ENCODE peak calls at places on chromosomes 16 and 17, in eight cellular contexts. One of them, this sample, is unnamed.

GRCh38 chr16:70704586-70704985 is 18.7 kb upstream of the MTSS2 start:
- DNase-seq in stimulated activated CD4-positive, alpha-beta T cell treated with anti-CD3 and anti-CD28 coated beads, Interleukin-15, amount 100 ng/mL, for 1 hour: no peak
- DNase-seq in RWPE1: no peak
- DNase-seq in aorta: no peak
- DNase-seq in tibial artery: peak; percentile 78
- DNase-seq in C1 segment of cervical spinal cord: no peak
- DNase-seq in myocyte: peak; percentile 65
- DNase-seq in activated T-helper 9 cell treated with anti-CD3 and anti-CD28 coated beads, Interleukin-2, amount 50 U/mL, for 16 hours: no peak
- DNase-seq in this sample: no peak

GRCh38 chr17:61335845-61336655 is 63.6 kb upstream of the TBX2 start:
- DNase-seq in stimulated activated CD4-positive, alpha-beta T cell treated with anti-CD3 and anti-CD28 coated beads, Interleukin-15, amount 100 ng/mL, for 1 hour: no peak
- DNase-seq in RWPE1: no peak
- DNase-seq in aorta: no peak
- DNase-seq in tibial artery: no peak
- DNase-seq in C1 segment of cervical spinal cord: no peak
- DNase-seq in myocyte: no peak
- DNase-seq in activated T-helper 9 cell treated with anti-CD3 and anti-CD28 coated beads, Interleukin-2, amount 50 U/mL, for 16 hours: no peak
- DNase-seq in this sample: no peak

GRCh38 chr17:82005701-82006348 is 16.9 kb downstream of the CENPX start:
- DNase-seq in stimulated activated CD4-positive, alpha-beta T cell treated with anti-CD3 and anti-CD28 coated beads, Interleukin-15, amount 100 ng/mL, for 1 hour: no peak
- DNase-seq in RWPE1: no peak
- DNase-seq in aorta: no peak
- DNase-seq in tibial artery: no peak
- DNase-seq in C1 segment of cervical spinal cord: no peak
- DNase-seq in myocyte: no peak
- DNase-seq in activated T-helper 9 cell treated with anti-CD3 and anti-CD28 coated beads, Interleukin-2, amount 50 U/mL, for 16 hours: no peak
- DNase-seq in this sample: no peak

GRCh38 chr17:82751171-82751570 is 694 bp upstream of the TBCD start:
- DNase-seq in stimulated activated CD4-positive, alpha-beta T cell treated with anti-CD3 and anti-CD28 coated beads, Interleukin-15, amount 100 ng/mL, for 1 hour: no peak
- DNase-seq in RWPE1: peak; percentile 21
- DNase-seq in aorta: peak; percentile 85
- DNase-seq in tibial artery: no peak
- DNase-seq in C1 segment of cervical spinal cord: no peak
- DNase-seq in myocyte: no peak
- DNase-seq in activated T-helper 9 cell treated with anti-CD3 and anti-CD28 coated beads, Interleukin-2, amount 50 U/mL, for 16 hours: no peak
- DNase-seq in this sample: no peak

GRCh38 chr17:75109047-75109406 is 742 bp upstream of the ARMC7 start:
- DNase-seq in stimulated activated CD4-positive, alpha-beta T cell treated with anti-CD3 and anti-CD28 coated beads, Interleukin-15, amount 100 ng/mL, for 1 hour: no peak
- DNase-seq in RWPE1: no peak
- DNase-seq in aorta: no peak
- DNase-seq in tibial artery: no peak
- DNase-seq in C1 segment of cervical spinal cord: no peak
- DNase-seq in myocyte: no peak
- DNase-seq in activated T-helper 9 cell treated with anti-CD3 and anti-CD28 coated beads, Interleukin-2, amount 50 U/mL, for 16 hours: no peak
- DNase-seq in this sample: no peak

GRCh38 chr17:45232514-45233422 is 11.1 kb downstream of the FMNL1 start:
- DNase-seq in stimulated activated CD4-positive, alpha-beta T cell treated with anti-CD3 and anti-CD28 coated beads, Interleukin-15, amount 100 ng/mL, for 1 hour: no peak
- DNase-seq in RWPE1: no peak
- DNase-seq in aorta: no peak
- DNase-seq in tibial artery: no peak
- DNase-seq in C1 segment of cervical spinal cord: no peak
- DNase-seq in myocyte: no peak
- DNase-seq in activated T-helper 9 cell treated with anti-CD3 and anti-CD28 coated beads, Interleukin-2, amount 50 U/mL, for 16 hours: no peak
- DNase-seq in this sample: no peak

GRCh38 chr16:57639172-57639571 is 10.7 kb downstream of the ADGRG1 start:
- DNase-seq in stimulated activated CD4-positive, alpha-beta T cell treated with anti-CD3 and anti-CD28 coated beads, Interleukin-15, amount 100 ng/mL, for 1 hour: no peak
- DNase-seq in RWPE1: no peak
- DNase-seq in aorta: no peak
- DNase-seq in tibial artery: no peak
- DNase-seq in C1 segment of cervical spinal cord: peak; percentile 17
- DNase-seq in myocyte: peak; percentile 60
- DNase-seq in activated T-helper 9 cell treated with anti-CD3 and anti-CD28 coated beads, Interleukin-2, amount 50 U/mL, for 16 hours: no peak
- DNase-seq in this sample: no peak

GRCh38 chr16:53323924-53324323 is 110.3 kb upstream of the RBL2 start:
- DNase-seq in stimulated activated CD4-positive, alpha-beta T cell treated with anti-CD3 and anti-CD28 coated beads, Interleukin-15, amount 100 ng/mL, for 1 hour: no peak
- DNase-seq in RWPE1: no peak
- DNase-seq in aorta: no peak
- DNase-seq in tibial artery: no peak
- DNase-seq in C1 segment of cervical spinal cord: no peak
- DNase-seq in myocyte: no peak
- DNase-seq in activated T-helper 9 cell treated with anti-CD3 and anti-CD28 coated beads, Interleukin-2, amount 50 U/mL, for 16 hours: no peak
- DNase-seq in this sample: no peak

GRCh38 chr17:41777157-41777578 is 9.3 kb downstream of the JUP start:
- DNase-seq in stimulated activated CD4-positive, alpha-beta T cell treated with anti-CD3 and anti-CD28 coated beads, Interleukin-15, amount 100 ng/mL, for 1 hour: no peak
- DNase-seq in RWPE1: no peak
- DNase-seq in aorta: no peak
- DNase-seq in tibial artery: no peak
- DNase-seq in C1 segment of cervical spinal cord: no peak
- DNase-seq in myocyte: peak; percentile 83
- DNase-seq in activated T-helper 9 cell treated with anti-CD3 and anti-CD28 coated beads, Interleukin-2, amount 50 U/mL, for 16 hours: no peak
- DNase-seq in this sample: no peak

GRCh38 chr16:74748710-74749073 is 25.9 kb downstream of the FA2H start:
- DNase-seq in stimulated activated CD4-positive, alpha-beta T cell treated with anti-CD3 and anti-CD28 coated beads, Interleukin-15, amount 100 ng/mL, for 1 hour: no peak
- DNase-seq in RWPE1: no peak
- DNase-seq in aorta: no peak
- DNase-seq in tibial artery: no peak
- DNase-seq in C1 segment of cervical spinal cord: no peak
- DNase-seq in myocyte: no peak
- DNase-seq in activated T-helper 9 cell treated with anti-CD3 and anti-CD28 coated beads, Interleukin-2, amount 50 U/mL, for 16 hours: no peak
- DNase-seq in this sample: no peak

GRCh38 chr16:27461483-27462171 is 59.7 kb downstream of the IL21R start:
- DNase-seq in stimulated activated CD4-positive, alpha-beta T cell treated with anti-CD3 and anti-CD28 coated beads, Interleukin-15, amount 100 ng/mL, for 1 hour: no peak
- DNase-seq in RWPE1: no peak
- DNase-seq in aorta: peak; percentile 57
- DNase-seq in tibial artery: no peak
- DNase-seq in C1 segment of cervical spinal cord: no peak
- DNase-seq in myocyte: peak; percentile 89
- DNase-seq in activated T-helper 9 cell treated with anti-CD3 and anti-CD28 coated beads, Interleukin-2, amount 50 U/mL, for 16 hours: no peak
- DNase-seq in this sample: no peak